ENCODE peak calls at places on chromosome 21, in ten cellular contexts. One of them, this sample, is unnamed.

GRCh38 chr21:15293251-15293650 is 228.5 kb upstream of the NRIP1 start:
- DNase-seq in WTC11: no peak
- DNase-seq in activated T-helper 9 cell treated with anti-CD3 and anti-CD28 coated beads, Interleukin-2, amount 50 U/mL, for 16 hours: no peak
- DNase-seq in activated CD8-positive, alpha-beta memory T cell treated with anti-CD3 and anti-CD28 coated beads, Interleukin-2, amount 10 ng/mL, durations not matched to agents 7 days and 5 days: no peak
- DNase-seq in MV-4-11: no peak
- DNase-seq in left cardiac atrium: no peak
- DNase-seq in endothelial cell: no peak
- DNase-seq in CD8-positive, alpha-beta memory T cell: no peak
- DNase-seq in activated CD4-positive, alpha-beta T cell treated with anti-CD3 and anti-CD28 coated beads for 36 hours: no peak
- DNase-seq in SHP77 treated with DMSO at 0.1 percent for 48 hours: no peak
- DNase-seq in this sample: no peak

GRCh38 chr21:43339668-43340067 is 87.3 kb downstream of the SIK1 start:
- DNase-seq in WTC11: no peak
- DNase-seq in activated T-helper 9 cell treated with anti-CD3 and anti-CD28 coated beads, Interleukin-2, amount 50 U/mL, for 16 hours: no peak
- DNase-seq in activated CD8-positive, alpha-beta memory T cell treated with anti-CD3 and anti-CD28 coated beads, Interleukin-2, amount 10 ng/mL, durations not matched to agents 7 days and 5 days: no peak
- DNase-seq in MV-4-11: no peak
- DNase-seq in left cardiac atrium: no peak
- DNase-seq in endothelial cell: no peak
- DNase-seq in CD8-positive, alpha-beta memory T cell: no peak
- DNase-seq in activated CD4-positive, alpha-beta T cell treated with anti-CD3 and anti-CD28 coated beads for 36 hours: no peak
- DNase-seq in SHP77 treated with DMSO at 0.1 percent for 48 hours: no peak
- DNase-seq in this sample: no peak

GRCh38 chr21:34363733-34364132 is at the start of gene KCNE2:
- DNase-seq in WTC11: no peak
- DNase-seq in activated T-helper 9 cell treated with anti-CD3 and anti-CD28 coated beads, Interleukin-2, amount 50 U/mL, for 16 hours: no peak
- DNase-seq in activated CD8-positive, alpha-beta memory T cell treated with anti-CD3 and anti-CD28 coated beads, Interleukin-2, amount 10 ng/mL, durations not matched to agents 7 days and 5 days: peak
- DNase-seq in MV-4-11: no peak
- DNase-seq in left cardiac atrium: no peak
- DNase-seq in endothelial cell: no peak
- DNase-seq in CD8-positive, alpha-beta memory T cell: no peak
- DNase-seq in activated CD4-positive, alpha-beta T cell treated with anti-CD3 and anti-CD28 coated beads for 36 hours: no peak
- DNase-seq in SHP77 treated with DMSO at 0.1 percent for 48 hours: no peak
- DNase-seq in this sample: no peak

GRCh38 chr21:30216041-30216723 is at the start of gene CLDN8:
- DNase-seq in WTC11: no peak
- DNase-seq in activated T-helper 9 cell treated with anti-CD3 and anti-CD28 coated beads, Interleukin-2, amount 50 U/mL, for 16 hours: no peak
- DNase-seq in activated CD8-positive, alpha-beta memory T cell treated with anti-CD3 and anti-CD28 coated beads, Interleukin-2, amount 10 ng/mL, durations not matched to agents 7 days and 5 days: no peak
- DNase-seq in MV-4-11: no peak
- DNase-seq in left cardiac atrium: no peak
- DNase-seq in endothelial cell: no peak
- DNase-seq in CD8-positive, alpha-beta memory T cell: no peak
- DNase-seq in activated CD4-positive, alpha-beta T cell treated with anti-CD3 and anti-CD28 coated beads for 36 hours: no peak
- DNase-seq in SHP77 treated with DMSO at 0.1 percent for 48 hours: no peak
- DNase-seq in this sample: no peak

GRCh38 chr21:45642122-45642813 is 1.3 kb upstream of the PCBP3 start:
- DNase-seq in WTC11: peak
- DNase-seq in activated T-helper 9 cell treated with anti-CD3 and anti-CD28 coated beads, Interleukin-2, amount 50 U/mL, for 16 hours: no peak
- DNase-seq in activated CD8-positive, alpha-beta memory T cell treated with anti-CD3 and anti-CD28 coated beads, Interleukin-2, amount 10 ng/mL, durations not matched to agents 7 days and 5 days: no peak
- DNase-seq in MV-4-11: no peak
- DNase-seq in left cardiac atrium: peak
- DNase-seq in endothelial cell: peak
- DNase-seq in CD8-positive, alpha-beta memory T cell: no peak
- DNase-seq in activated CD4-positive, alpha-beta T cell treated with anti-CD3 and anti-CD28 coated beads for 36 hours: no peak
- DNase-seq in SHP77 treated with DMSO at 0.1 percent for 48 hours: no peak
- DNase-seq in this sample: no peak

GRCh38 chr21:42389449-42389835 is 6.4 kb downstream of the TMPRSS3 start:
- DNase-seq in WTC11: peak
- DNase-seq in activated T-helper 9 cell treated with anti-CD3 and anti-CD28 coated beads, Interleukin-2, amount 50 U/mL, for 16 hours: no peak
- DNase-seq in activated CD8-positive, alpha-beta memory T cell treated with anti-CD3 and anti-CD28 coated beads, Interleukin-2, amount 10 ng/mL, durations not matched to agents 7 days and 5 days: no peak
- DNase-seq in MV-4-11: no peak
- DNase-seq in left cardiac atrium: no peak
- DNase-seq in endothelial cell: no peak
- DNase-seq in CD8-positive, alpha-beta memory T cell: no peak
- DNase-seq in activated CD4-positive, alpha-beta T cell treated with anti-CD3 and anti-CD28 coated beads for 36 hours: no peak
- DNase-seq in SHP77 treated with DMSO at 0.1 percent for 48 hours: peak
- DNase-seq in this sample: no peak

GRCh38 chr21:31204801-31205200 is 139.3 kb downstream of the TIAM1 start:
- DNase-seq in WTC11: no peak
- DNase-seq in activated T-helper 9 cell treated with anti-CD3 and anti-CD28 coated beads, Interleukin-2, amount 50 U/mL, for 16 hours: no peak
- DNase-seq in activated CD8-positive, alpha-beta memory T cell treated with anti-CD3 and anti-CD28 coated beads, Interleukin-2, amount 10 ng/mL, durations not matched to agents 7 days and 5 days: no peak
- DNase-seq in MV-4-11: no peak
- DNase-seq in left cardiac atrium: no peak
- DNase-seq in endothelial cell: no peak
- DNase-seq in CD8-positive, alpha-beta memory T cell: no peak
- DNase-seq in activated CD4-positive, alpha-beta T cell treated with anti-CD3 and anti-CD28 coated beads for 36 hours: no peak
- DNase-seq in SHP77 treated with DMSO at 0.1 percent for 48 hours: no peak
- DNase-seq in this sample: no peak

GRCh38 chr21:44439211-44439600 is 16.1 kb upstream of the LRRC3 start:
- DNase-seq in WTC11: no peak
- DNase-seq in activated T-helper 9 cell treated with anti-CD3 and anti-CD28 coated beads, Interleukin-2, amount 50 U/mL, for 16 hours: no peak
- DNase-seq in activated CD8-positive, alpha-beta memory T cell treated with anti-CD3 and anti-CD28 coated beads, Interleukin-2, amount 10 ng/mL, durations not matched to agents 7 days and 5 days: no peak
- DNase-seq in MV-4-11: no peak
- DNase-seq in left cardiac atrium: peak
- DNase-seq in endothelial cell: no peak
- DNase-seq in CD8-positive, alpha-beta memory T cell: no peak
- DNase-seq in activated CD4-positive, alpha-beta T cell treated with anti-CD3 and anti-CD28 coated beads for 36 hours: no peak
- DNase-seq in SHP77 treated with DMSO at 0.1 percent for 48 hours: no peak
- DNase-seq in this sample: no peak

GRCh38 chr21:37531402-37532042 is 164.9 kb downstream of the DYRK1A start:
- DNase-seq in WTC11: no peak
- DNase-seq in activated T-helper 9 cell treated with anti-CD3 and anti-CD28 coated beads, Interleukin-2, amount 50 U/mL, for 16 hours: no peak
- DNase-seq in activated CD8-positive, alpha-beta memory T cell treated with anti-CD3 and anti-CD28 coated beads, Interleukin-2, amount 10 ng/mL, durations not matched to agents 7 days and 5 days: no peak
- DNase-seq in MV-4-11: no peak
- DNase-seq in left cardiac atrium: peak
- DNase-seq in endothelial cell: no peak
- DNase-seq in CD8-positive, alpha-beta memory T cell: no peak
- DNase-seq in activated CD4-positive, alpha-beta T cell treated with anti-CD3 and anti-CD28 coated beads for 36 hours: no peak
- DNase-seq in SHP77 treated with DMSO at 0.1 percent for 48 hours: no peak
- DNase-seq in this sample: no peak

GRCh38 chr21:41816583-41817165 is 49.8 kb upstream of the RIPK4 start:
- DNase-seq in WTC11: peak
- DNase-seq in activated T-helper 9 cell treated with anti-CD3 and anti-CD28 coated beads, Interleukin-2, amount 50 U/mL, for 16 hours: peak
- DNase-seq in activated CD8-positive, alpha-beta memory T cell treated with anti-CD3 and anti-CD28 coated beads, Interleukin-2, amount 10 ng/mL, durations not matched to agents 7 days and 5 days: peak
- DNase-seq in MV-4-11: peak
- DNase-seq in left cardiac atrium: peak
- DNase-seq in endothelial cell: peak
- DNase-seq in CD8-positive, alpha-beta memory T cell: peak
- DNase-seq in activated CD4-positive, alpha-beta T cell treated with anti-CD3 and anti-CD28 coated beads for 36 hours: peak
- DNase-seq in SHP77 treated with DMSO at 0.1 percent for 48 hours: peak
- DNase-seq in this sample: no peak

GRCh38 chr21:33496345-33496744 is 4.8 kb upstream of the DNAJC28 start:
- DNase-seq in WTC11: no peak
- DNase-seq in activated T-helper 9 cell treated with anti-CD3 and anti-CD28 coated beads, Interleukin-2, amount 50 U/mL, for 16 hours: no peak
- DNase-seq in activated CD8-positive, alpha-beta memory T cell treated with anti-CD3 and anti-CD28 coated beads, Interleukin-2, amount 10 ng/mL, durations not matched to agents 7 days and 5 days: no peak
- DNase-seq in MV-4-11: no peak
- DNase-seq in left cardiac atrium: no peak
- DNase-seq in endothelial cell: no peak
- DNase-seq in CD8-positive, alpha-beta memory T cell: no peak
- DNase-seq in activated CD4-positive, alpha-beta T cell treated with anti-CD3 and anti-CD28 coated beads for 36 hours: no peak
- DNase-seq in SHP77 treated with DMSO at 0.1 percent for 48 hours: no peak
- DNase-seq in this sample: no peak

GRCh38 chr21:38211321-38211720 is 45.5 kb upstream of the KCNJ15 start:
- DNase-seq in WTC11: no peak
- DNase-seq in activated T-helper 9 cell treated with anti-CD3 and anti-CD28 coated beads, Interleukin-2, amount 50 U/mL, for 16 hours: no peak
- DNase-seq in activated CD8-positive, alpha-beta memory T cell treated with anti-CD3 and anti-CD28 coated beads, Interleukin-2, amount 10 ng/mL, durations not matched to agents 7 days and 5 days: no peak
- DNase-seq in MV-4-11: no peak
- DNase-seq in left cardiac atrium: no peak
- DNase-seq in endothelial cell: no peak
- DNase-seq in CD8-positive, alpha-beta memory T cell: no peak
- DNase-seq in activated CD4-positive, alpha-beta T cell treated with anti-CD3 and anti-CD28 coated beads for 36 hours: no peak
- DNase-seq in SHP77 treated with DMSO at 0.1 percent for 48 hours: no peak
- DNase-seq in this sample: no peak

This sample was measured in NCI-H2081 treated with DMSO at 0.1 percent for 48 hours.